ENCODE peak calls at places on chromosome 18, in six cellular contexts. A is K562, T is stomach, V is prostate gland, W is spleen, I is upper lobe of left lung. F is an unnamed sample.

GRCh38 chr18:944440-944839 is 39.8 kb downstream of the ADCYAP1 start:
- DNase-seq in A (no peak), T (no peak), V (no peak), W (no peak), I (peak), F (no peak)

GRCh38 chr18:10579079-10579867 is 53.4 kb downstream of the NAPG start:
- DNase-seq in A (no peak), T (no peak), V (no peak), W (no peak), I (no peak), F (no peak)

GRCh38 chr18:39841133-39842041 is 2113.6 kb upstream of the PIK3C3 start:
- DNase-seq in A (no peak), T (peak), V (peak), W (peak), I (peak), F (no peak)

GRCh38 chr18:34873966-34874365 is 163.9 kb downstream of the DTNA start:
- DNase-seq in A (no peak), T (no peak), V (no peak), W (no peak), I (no peak), F (no peak)

GRCh38 chr18:65988972-65989371 is 238.2 kb downstream of the CDH7 start:
- DNase-seq in A (no peak), T (no peak), V (no peak), W (no peak), I (no peak), F (no peak)

GRCh38 chr18:51398104-51398503 is 200.6 kb upstream of the MEX3C start:
- DNase-seq in A (no peak), T (no peak), V (no peak), W (no peak), I (no peak), F (no peak)

GRCh38 chr18:21740724-21741510 is at the start of gene MIB1:
- DNase-seq in A (peak), T (peak), V (peak), W (no peak), I (peak), F (peak)

GRCh38 chr18:72427721-72428120 is 116.4 kb downstream of the CBLN2 start:
- DNase-seq in A (no peak), T (no peak), V (no peak), W (no peak), I (no peak), F (no peak)

GRCh38 chr18:21111351-21112139 is at the start of gene ROCK1:
- DNase-seq in A (peak), T (peak), V (peak), W (peak), I (peak), F (peak)

GRCh38 chr18:4781873-4782272 is 326.8 kb upstream of the DLGAP1 start:
- DNase-seq in A (no peak), T (no peak), V (no peak), W (no peak), I (no peak), F (no peak)

GRCh38 chr18:8847066-8847755 is 141.9 kb downstream of the MTCL1 start:
- DNase-seq in A (no peak), T (no peak), V (no peak), W (no peak), I (peak), F (no peak)

GRCh38 chr18:55220523-55220922 is 261.3 kb upstream of the CCDC68 start:
- DNase-seq in A (no peak), T (no peak), V (no peak), W (no peak), I (no peak), F (no peak)

GRCh38 chr18:22174341-22175148 is 5.2 kb downstream of the GATA6 start:
- DNase-seq in A (no peak), T (no peak), V (no peak), W (no peak), I (peak), F (peak)

GRCh38 chr18:24913507-24914147 is 438.3 kb downstream of the ZNF521 start:
- DNase-seq in A (no peak), T (no peak), V (no peak), W (no peak), I (no peak), F (no peak)
- TF ChIP-seq POLR2AphosphoS5 in A (no peak), T (no peak), V (no peak), W (peak), I (no peak), F (no peak)

DNA sequence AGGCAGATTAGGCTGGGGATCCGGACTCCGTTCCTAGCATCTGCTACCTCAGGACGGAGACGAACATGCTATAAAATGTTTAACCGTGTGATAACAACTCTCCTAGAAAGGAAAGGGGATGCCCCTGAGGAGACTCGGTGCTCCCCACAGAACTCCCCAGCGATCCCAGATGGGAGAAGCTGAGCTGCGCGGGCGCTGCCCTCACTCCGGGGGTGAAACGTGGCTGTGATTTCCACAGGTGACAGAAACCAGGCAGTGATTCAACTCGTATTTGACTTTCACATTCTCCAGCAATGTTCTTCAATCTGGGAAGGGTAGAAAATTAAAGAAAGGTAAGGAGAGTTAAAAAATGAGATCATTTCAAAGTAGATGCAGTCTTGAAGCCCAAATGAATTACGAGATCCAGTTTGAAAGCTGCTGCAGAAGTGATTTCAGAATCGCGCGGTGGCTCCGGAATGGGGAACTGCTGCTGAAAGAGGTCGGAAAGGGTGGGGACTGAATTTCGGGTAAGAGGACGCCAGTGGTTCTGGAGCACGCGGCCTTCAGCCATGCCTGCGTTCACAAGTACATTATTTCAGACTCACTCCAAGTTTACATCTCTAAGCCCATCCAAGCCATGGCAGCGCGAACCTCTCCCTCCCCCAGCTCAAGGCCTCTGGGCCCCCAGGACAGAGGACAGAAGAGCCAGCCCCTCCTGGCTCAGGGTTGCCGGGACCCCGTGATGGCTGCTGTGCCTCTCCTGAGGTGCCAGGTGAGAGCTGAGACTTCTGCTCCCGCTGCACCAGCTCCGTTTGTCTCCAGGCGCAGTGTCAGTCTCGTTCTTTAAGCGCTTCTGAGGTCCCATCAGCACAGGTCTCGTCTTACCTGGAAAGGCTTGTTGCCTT is 39.5 kb downstream of the ADNP2 start:
- DNase-seq in A (no peak), T (no peak), V (peak), W (no peak), I (peak), F (peak)
- H3K27ac ChIP-seq in A (no peak), T (peak), V (peak), W (peak), I (peak), F (no peak)

GRCh38 chr18:23498062-23498582 is 5.2 kb upstream of the RMC1 start:
- DNase-seq in A (no peak), T (no peak), V (no peak), W (no peak), I (no peak), F (no peak)

GRCh38 chr18:23494992-23495391 is 8.3 kb upstream of the RMC1 start:
- DNase-seq in A (no peak), T (no peak), V (no peak), W (no peak), I (no peak), F (no peak)

GRCh38 chr18:23493654-23494053 is 9.7 kb upstream of the RMC1 start:
- DNase-seq in A (no peak), T (no peak), V (no peak), W (no peak), I (no peak), F (no peak)

GRCh38 chr18:23498877-23499570 is 4.3 kb upstream of the RMC1 start:
- DNase-seq in A (peak), T (peak), V (peak), W (peak), I (peak), F (peak)

DNA sequence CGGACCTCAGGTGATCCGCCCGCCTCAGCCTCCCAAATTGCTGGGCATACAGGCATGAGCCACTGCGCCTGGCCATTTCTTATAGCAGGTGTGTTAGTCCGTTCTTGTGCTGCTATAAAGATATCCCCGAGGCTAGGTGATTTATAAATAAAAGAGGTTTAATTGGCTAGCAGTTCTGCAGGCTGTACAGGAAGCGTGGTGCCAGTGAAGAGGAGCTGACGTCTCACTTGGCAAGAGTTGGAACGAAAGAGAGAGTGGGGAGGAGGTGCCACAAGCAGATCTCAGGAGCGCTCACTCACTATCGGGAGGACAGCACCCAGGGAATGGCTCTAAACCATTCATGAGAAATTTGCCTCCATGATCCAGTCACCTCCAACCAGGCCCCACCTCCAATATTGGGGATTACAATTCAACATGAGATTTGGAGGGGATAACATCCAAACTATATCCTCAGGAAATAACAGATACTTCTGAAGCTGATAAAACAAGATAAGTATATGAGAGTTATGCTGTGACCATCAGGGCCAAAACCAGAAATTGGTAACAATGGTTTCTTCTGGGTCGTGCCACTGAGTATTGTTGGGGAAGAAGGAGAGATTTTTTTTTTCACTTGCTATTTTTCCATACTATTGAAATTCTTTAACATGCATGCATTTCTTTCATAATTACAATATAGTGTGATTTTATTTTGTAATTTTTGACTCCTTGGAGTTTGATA is 7.4 kb upstream of the RMC1 start:
- DNase-seq in A (no peak), T (no peak), V (peak), W (no peak), I (peak), F (no peak)
- H3K4me3 ChIP-seq in A (no peak), T (no peak), V (no peak), W (no peak), I (no peak), F (no peak)

DNA sequence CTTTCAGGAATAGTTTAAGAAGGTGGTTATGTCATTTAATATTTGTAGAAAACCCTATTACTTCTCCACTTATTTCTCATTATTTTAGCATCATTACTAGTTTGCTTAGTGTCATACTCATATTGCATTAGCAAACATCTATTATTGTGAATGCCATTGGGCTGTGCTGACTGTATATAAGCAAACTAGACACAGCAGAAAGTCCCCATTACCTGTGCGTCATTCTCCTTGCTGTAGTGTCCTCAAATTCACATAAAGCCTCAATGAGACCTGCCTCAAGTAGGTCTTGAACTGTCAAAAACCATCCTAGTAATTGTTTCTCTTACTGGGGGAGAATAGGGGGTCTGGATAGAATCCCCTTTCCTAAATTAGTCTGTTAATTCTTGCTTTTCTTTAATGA is 43.6 kb downstream of the MALT1 start:
- DNase-seq in A (no peak), T (no peak), V (no peak), W (no peak), I (no peak), F (no peak)
- TF ChIP-seq POLR2AphosphoS5 in A (no peak), T (no peak), V (no peak), W (no peak), I (no peak), F (no peak)

GRCh38 chr18:29648891-29649290 is 1393.7 kb downstream of the DSC3 start:
- DNase-seq in A (no peak), T (no peak), V (no peak), W (no peak), I (no peak), F (no peak)

GRCh38 chr18:29647700-29648099 is 1394.8 kb downstream of the DSC3 start:
- DNase-seq in A (no peak), T (no peak), V (no peak), W (no peak), I (no peak), F (no peak)

GRCh38 chr18:29644276-29644675 is 1398.3 kb downstream of the DSC3 start:
- DNase-seq in A (no peak), T (no peak), V (no peak), W (no peak), I (no peak), F (no peak)
- H3K27ac ChIP-seq in A (no peak), T (no peak), V (no peak), W (no peak), I (no peak), F (no peak)

GRCh38 chr18:69898241-69898861 is 49.3 kb downstream of the CD226 start:
- DNase-seq in A (no peak), T (no peak), V (no peak), W (no peak), I (no peak), F (no peak)
- H3K4me3 ChIP-seq in A (no peak), T (no peak), V (no peak), W (no peak), I (no peak), F (no peak)

GRCh38 chr18:32470713-32471633 is at the start of gene GAREM1:
- DNase-seq in A (peak), T (peak), V (peak), W (peak), I (peak), F (peak)
- TF ChIP-seq POLR2AphosphoS5 in A (no peak), T (peak), V (peak), W (peak), I (peak), F (no peak)

GRCh38 chr18:76594966-76595365 is 99.9 kb upstream of the ZNF516 start:
- DNase-seq in A (no peak), T (no peak), V (no peak), W (no peak), I (no peak), F (no peak)
- H3K27ac ChIP-seq in A (no peak), T (no peak), V (no peak), W (no peak), I (no peak), F (no peak)

GRCh38 chr18:57781128-57781463 is 22.0 kb downstream of the ATP8B1 start:
- DNase-seq in A (no peak), T (no peak), V (no peak), W (no peak), I (no peak), F (peak)
- H3K4me3 ChIP-seq in A (no peak), T (no peak), V (no peak), W (no peak), I (no peak), F (no peak)

DNA sequence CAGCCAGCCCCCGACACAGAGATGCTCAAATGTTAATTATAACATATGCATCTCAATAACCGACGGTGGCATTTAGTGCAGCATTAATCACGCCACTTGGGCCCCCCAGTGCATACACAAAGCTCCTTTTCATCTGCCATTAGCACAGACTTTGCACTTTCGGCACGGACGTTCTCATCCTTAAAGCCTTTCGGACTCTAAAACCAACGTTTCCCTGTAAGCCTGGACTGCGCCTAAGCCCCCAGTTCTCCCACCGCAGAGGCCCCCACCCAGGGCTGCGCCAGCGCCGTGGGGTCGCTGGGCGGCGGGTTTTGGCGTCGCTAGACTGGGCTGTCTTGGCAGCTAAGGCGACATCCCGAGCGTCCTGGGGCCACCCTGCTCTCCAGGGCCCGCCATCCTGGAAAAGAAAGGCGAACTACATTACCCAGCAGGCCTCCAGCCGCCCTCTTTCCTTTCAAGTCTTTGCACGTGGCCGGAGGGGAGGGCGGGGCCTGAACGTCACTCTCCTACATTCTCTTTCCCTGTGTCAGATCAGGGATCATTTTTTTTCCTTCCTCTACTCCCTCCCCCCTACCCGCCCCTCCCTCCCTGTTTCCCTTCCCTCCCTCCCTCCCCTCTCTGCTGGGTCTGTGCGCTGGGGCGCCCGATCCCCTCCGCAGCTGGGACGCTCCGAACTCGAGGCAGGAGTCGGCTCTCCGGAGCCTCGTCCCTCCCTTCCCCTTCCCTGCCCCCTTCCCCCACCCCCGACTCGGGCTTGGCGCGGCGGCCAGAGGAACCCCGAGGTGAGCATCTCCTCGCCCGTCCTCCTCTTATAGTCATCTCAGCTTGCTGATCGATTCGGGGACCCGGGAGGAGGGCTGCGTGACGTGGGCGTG is at the start of gene CTIF:
- DNase-seq in A (peak), T (peak), V (peak), W (peak), I (peak), F (peak)
- TF ChIP-seq POLR2AphosphoS5 in A (no peak), T (peak), V (peak), W (peak), I (peak), F (peak)

F was measured in HL-60.